ENCODE peak calls at places on chromosomes 11 and 22, in ten cellular contexts. N, W, C, S, L, U, E, I, M and P are unnamed samples.
A peak's percentile ranks its signal among the peaks of the same experiment; 100 is the strongest.

GRCh38 chr22:30087611-30088010 is 7.3 kb downstream of the HORMAD2 start:
- DNase-seq in E (no peak), U (no peak), C (no peak), W (no peak), I (no peak), N (no peak), S (no peak), M (no peak), L (no peak), P (no peak)

GRCh38 chr22:41563051-41563711 is 2.4 kb downstream of the CSDC2 start:
- DNase-seq in U (no peak), L (no peak), E (no peak), S (peak; percentile 84), I (no peak), M (peak; percentile 70), C (no peak), N (no peak), W (peak; percentile 85), P (no peak)

GRCh38 chr11:69799582-69799981 is 19.6 kb downstream of the FGF3 start:
- DNase-seq in C (no peak), W (peak; percentile 59), I (no peak), S (peak; percentile 22), L (no peak), E (no peak), M (no peak), U (peak; percentile 21), N (peak; percentile 37), P (no peak)

GRCh38 chr11:80096736-80097135 is 655.9 kb upstream of the TENM4 start:
- DNase-seq in L (no peak), I (no peak), S (peak; percentile 62), C (no peak), N (no peak), E (no peak), U (no peak), M (no peak), W (peak; percentile 56), P (no peak)

GRCh38 chr11:86418929-86419328 is 44.2 kb downstream of the CCDC81 start:
- DNase-seq in I (no peak), W (peak; percentile 33), E (no peak), N (peak; percentile 29), M (no peak), U (no peak), C (no peak), S (peak; percentile 12), L (no peak), P (no peak)

GRCh38 chr11:66604161-66604560 is 11.2 kb downstream of the CCS start:
- DNase-seq in M (no peak), S (no peak), L (no peak), I (no peak), W (no peak), N (no peak), E (no peak), U (no peak), C (no peak), P (no peak)

GRCh38 chr22:24996420-24996952 is 44.0 kb downstream of the KIAA1671 start:
- DNase-seq in W (peak; percentile 42), E (no peak), M (no peak), U (no peak), S (peak; percentile 61), C (peak; percentile 73), I (no peak), L (no peak), N (peak; percentile 89), P (no peak)

GRCh38 chr11:61369372-61370348 is 7.5 kb downstream of the TMEM138 start:
- DNase-seq in W (peak; percentile 84), M (peak; percentile 73), C (no peak), L (peak; percentile 57), S (peak; percentile 93), U (no peak), N (no peak), I (no peak), E (peak; percentile 37), P (no peak)

GRCh38 chr22:28034760-28035401 is 115.8 kb upstream of the PITPNB start:
- DNase-seq in L (peak; percentile 84), S (peak; percentile 54), W (peak; percentile 62), I (no peak), U (peak; percentile 54), N (no peak), C (no peak), M (no peak), E (peak; percentile 53), P (peak; percentile 59)

GRCh38 chr11:115924744-115925567 is 420.7 kb upstream of the CADM1 start:
- DNase-seq in M (no peak), N (no peak), U (no peak), E (no peak), W (no peak), I (no peak), S (peak; percentile 32), L (no peak), C (no peak), P (no peak)

GRCh38 chr11:117621226-117621625 is 175.8 kb downstream of the DSCAML1 start:
- DNase-seq in S (peak; percentile 11), L (no peak), E (no peak), C (no peak), M (no peak), U (peak; percentile 34), W (peak; percentile 35), N (no peak), I (no peak), P (no peak)

GRCh38 chr11:8011981-8012444 is 24.9 kb downstream of the EIF3F start:
- DNase-seq in E (no peak), W (peak; percentile 95), L (no peak), C (no peak), M (no peak), U (no peak), S (peak; percentile 77), N (no peak), I (no peak), P (no peak)

GRCh38 chr11:120612363-120613263 is 101.1 kb downstream of the GRIK4 start:
- DNase-seq in L (peak; percentile 61), S (peak; percentile 83), W (peak; percentile 22), M (no peak), C (no peak), I (no peak), U (peak; percentile 87), E (peak; percentile 31), N (no peak), P (no peak)

GRCh38 chr11:69956669-69957190 is 121.4 kb upstream of the ANO1 start:
- DNase-seq in I (no peak), N (no peak), S (no peak), W (no peak), U (no peak), L (no peak), C (no peak), E (no peak), M (peak; percentile 41), P (peak; percentile 52)

GRCh38 chr22:46072030-46072881 is 78.1 kb upstream of the PPARA start:
- DNase-seq in M (peak; percentile 83), U (peak; percentile 87), S (no peak), W (peak; percentile 92), L (peak; percentile 75), N (peak; percentile 48), E (peak; percentile 63), C (peak; percentile 68), I (no peak), P (peak; percentile 93)

DNA sequence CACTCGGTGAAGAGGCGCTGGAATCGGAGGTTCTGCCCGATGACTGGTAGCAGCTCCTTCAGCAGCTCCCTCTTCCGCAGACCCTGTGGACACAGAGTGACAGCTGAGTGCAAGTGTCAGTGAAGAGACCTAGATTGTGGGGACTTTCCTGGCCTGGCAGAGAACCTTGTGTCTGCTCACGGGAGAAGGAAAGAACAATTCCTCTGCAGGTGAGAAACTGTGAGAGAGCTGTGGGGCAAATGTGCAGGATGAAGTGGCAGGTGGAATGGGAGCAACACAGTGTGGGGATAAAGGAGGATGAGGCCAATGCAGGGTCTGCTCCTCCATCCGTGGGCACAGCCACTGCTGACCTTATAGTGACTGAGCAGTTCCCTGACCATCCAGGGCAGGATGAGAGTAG is 40.0 kb upstream of the CLTCL1 start:
- DNase-seq in C (no peak), S (no peak), W (no peak), I (no peak), N (no peak), E (no peak), M (no peak), U (no peak), L (no peak), P (no peak)
- H3K36me3 ChIP-seq in C (peaks cover 28% of the 10 kb centered on the region), S (peaks cover 12% of the 10 kb centered on the region), W (peaks cover 43% of the 10 kb centered on the region), I (peaks cover 14% of the 10 kb centered on the region), N (peaks cover 8% of the 10 kb centered on the region), E (peaks cover 58% of the 10 kb centered on the region), M (peaks cover 27% of the 10 kb centered on the region), U (peaks cover 6% of the 10 kb centered on the region), L (peaks cover 85% of the 10 kb centered on the region), P (peaks cover 52% of the 10 kb centered on the region)

GRCh38 chr11:95675585-95675984 is 114.0 kb downstream of the FAM76B start:
- DNase-seq in L (no peak), S (no peak), I (no peak), E (no peak), M (no peak), N (no peak), U (no peak), C (no peak), W (no peak), P (no peak)
- H3K4me1 ChIP-seq in L (peaks cover 30% of the 10 kb centered on the region), S (no peaks in the 10 kb centered on the region), I (peaks cover 8% of the 10 kb centered on the region), E (peaks cover 6% of the 10 kb centered on the region), M (peaks cover 8% of the 10 kb centered on the region), N (peaks cover 35% of the 10 kb centered on the region), U (no peaks in the 10 kb centered on the region), C (no peaks in the 10 kb centered on the region), W (peaks cover 16% of the 10 kb centered on the region), P (peaks cover 11% of the 10 kb centered on the region)

GRCh38 chr11:133903875-133904817 is 52.6 kb downstream of the IGSF9B start:
- DNase-seq in U (no peak), S (no peak), N (no peak), L (no peak), I (no peak), M (peak; percentile 4), W (no peak), E (peak; percentile 1), C (no peak), P (peak; percentile 2)
- H3K36me3 ChIP-seq in U (no peaks in the 10 kb centered on the region), S (no peaks in the 10 kb centered on the region), N (no peaks in the 10 kb centered on the region), L (peaks cover 33% of the 10 kb centered on the region), I (no peaks in the 10 kb centered on the region), M (peaks cover 6% of the 10 kb centered on the region), W (no peaks in the 10 kb centered on the region), E (no peaks in the 10 kb centered on the region), C (peaks cover 34% of the 10 kb centered on the region), P (no peaks in the 10 kb centered on the region)

GRCh38 chr11:72208281-72208680 is 8.3 kb upstream of the FOLR2 start:
- DNase-seq in M (no peak), N (no peak), W (no peak), S (no peak), C (no peak), E (no peak), L (no peak), I (no peak), U (no peak), P (no peak)

GRCh38 chr11:72202571-72202970 is 10.6 kb downstream of the FOLR1 start:
- DNase-seq in I (no peak), C (no peak), E (no peak), M (no peak), L (no peak), W (no peak), U (no peak), S (no peak), N (no peak), P (no peak)

GRCh38 chr11:72204865-72205264 is 11.7 kb upstream of the FOLR2 start:
- DNase-seq in I (no peak), N (no peak), L (no peak), W (no peak), E (no peak), U (no peak), S (no peak), C (no peak), M (no peak), P (no peak)

GRCh38 chr11:72209101-72209500 is 7.5 kb upstream of the FOLR2 start:
- DNase-seq in M (peak; percentile 44), W (no peak), S (no peak), E (peak; percentile 43), L (no peak), U (no peak), C (no peak), N (no peak), I (no peak), P (no peak)

GRCh38 chr11:72203163-72203562 is 11.2 kb downstream of the FOLR1 start:
- DNase-seq in N (no peak), E (no peak), W (no peak), L (no peak), C (no peak), U (no peak), I (no peak), S (no peak), M (no peak), P (no peak)
- H3K4me1 ChIP-seq in N (no peaks in the 10 kb centered on the region), E (no peaks in the 10 kb centered on the region), W (no peaks in the 10 kb centered on the region), L (peaks cover 9% of the 10 kb centered on the region), C (no peaks in the 10 kb centered on the region), U (no peaks in the 10 kb centered on the region), I (no peaks in the 10 kb centered on the region), S (no peaks in the 10 kb centered on the region), M (no peaks in the 10 kb centered on the region), P (no peaks in the 10 kb centered on the region)